ENCODE peak calls at places on chromosomes 5 and 9, in five cellular contexts. One of them, this sample, is unnamed.

GRCh38 chr5:144040615-144041394 is 129.7 kb downstream of the YIPF5 start:
- DNase-seq in PC-9: no peak
- DNase-seq in fibroblast of lung: no peak
- DNase-seq in astrocyte: no peak
- DNase-seq in hepatocyte: no peak
- DNase-seq in this sample: no peak

GRCh38 chr5:149277821-149278220 is 6.2 kb downstream of the AFAP1L1 start:
- DNase-seq in PC-9: no peak
- DNase-seq in fibroblast of lung: peak
- DNase-seq in astrocyte: no peak
- DNase-seq in hepatocyte: no peak
- DNase-seq in this sample: no peak

GRCh38 chr5:151459680-151460079 is 12.3 kb downstream of the SLC36A1 start:
- DNase-seq in PC-9: no peak
- DNase-seq in fibroblast of lung: no peak
- DNase-seq in astrocyte: no peak
- DNase-seq in hepatocyte: peak
- DNase-seq in this sample: no peak

GRCh38 chr5:125595095-125595494 is 828.1 kb upstream of the GRAMD2B start:
- DNase-seq in PC-9: no peak
- DNase-seq in fibroblast of lung: peak
- DNase-seq in astrocyte: peak
- DNase-seq in hepatocyte: no peak
- DNase-seq in this sample: no peak

GRCh38 chr5:166338801-166339200 is 1952.6 kb upstream of the WWC1 start:
- DNase-seq in PC-9: no peak
- DNase-seq in fibroblast of lung: no peak
- DNase-seq in astrocyte: peak
- DNase-seq in hepatocyte: no peak
- DNase-seq in this sample: peak

GRCh38 chr5:44875661-44876250 is 67.0 kb downstream of the MRPS30 start:
- DNase-seq in PC-9: peak
- DNase-seq in fibroblast of lung: peak
- DNase-seq in astrocyte: peak
- DNase-seq in hepatocyte: peak
- DNase-seq in this sample: peak

GRCh38 chr5:148586796-148587195 is 67.5 kb downstream of the HTR4 start:
- DNase-seq in PC-9: no peak
- DNase-seq in fibroblast of lung: no peak
- DNase-seq in astrocyte: no peak
- DNase-seq in hepatocyte: no peak
- DNase-seq in this sample: no peak

GRCh38 chr9:127520941-127521918 is 69.9 kb downstream of the LRSAM1 start:
- DNase-seq in PC-9: no peak
- DNase-seq in fibroblast of lung: peak
- DNase-seq in astrocyte: peak
- DNase-seq in hepatocyte: peak
- DNase-seq in this sample: no peak

GRCh38 chr9:117887383-117887782 is 183.2 kb downstream of the TLR4 start:
- DNase-seq in PC-9: no peak
- DNase-seq in fibroblast of lung: no peak
- DNase-seq in astrocyte: no peak
- DNase-seq in hepatocyte: no peak
- DNase-seq in this sample: no peak

GRCh38 chr9:76215066-76215465 is 179.2 kb downstream of the RFK start:
- DNase-seq in PC-9: peak
- DNase-seq in fibroblast of lung: peak
- DNase-seq in astrocyte: peak
- DNase-seq in hepatocyte: peak
- DNase-seq in this sample: peak

GRCh38 chr5:59829389-59829788 is 64.1 kb downstream of the PDE4D start:
- DNase-seq in PC-9: no peak
- DNase-seq in fibroblast of lung: peak
- DNase-seq in astrocyte: peak
- DNase-seq in hepatocyte: no peak
- DNase-seq in this sample: no peak

GRCh38 chr9:18708429-18708828 is 234.5 kb downstream of the ADAMTSL1 start:
- DNase-seq in PC-9: no peak
- DNase-seq in fibroblast of lung: no peak
- DNase-seq in astrocyte: no peak
- DNase-seq in hepatocyte: no peak
- DNase-seq in this sample: no peak

GRCh38 chr9:77421506-77422265 is 226.4 kb downstream of the GNA14 start:
- DNase-seq in PC-9: no peak
- DNase-seq in fibroblast of lung: no peak
- DNase-seq in astrocyte: peak
- DNase-seq in hepatocyte: no peak
- DNase-seq in this sample: no peak

GRCh38 chr5:157108961-157109360 is at the start of gene HAVCR2:
- DNase-seq in PC-9: no peak
- DNase-seq in fibroblast of lung: no peak
- DNase-seq in astrocyte: no peak
- DNase-seq in hepatocyte: no peak
- DNase-seq in this sample: no peak

GRCh38 chr5:44641820-44642219 is 166.9 kb upstream of the MRPS30 start:
- DNase-seq in PC-9: no peak
- DNase-seq in fibroblast of lung: no peak
- DNase-seq in astrocyte: no peak
- DNase-seq in hepatocyte: no peak
- DNase-seq in this sample: no peak

GRCh38 chr5:175868348-175868723 is 3.0 kb upstream of the CPLX2 start:
- DNase-seq in PC-9: peak
- DNase-seq in fibroblast of lung: no peak
- DNase-seq in astrocyte: no peak
- DNase-seq in hepatocyte: no peak
- DNase-seq in this sample: no peak

GRCh38 chr9:127801955-127802575 is 617 bp upstream of the FPGS start:
- DNase-seq in PC-9: no peak
- DNase-seq in fibroblast of lung: peak
- DNase-seq in astrocyte: no peak
- DNase-seq in hepatocyte: no peak
- DNase-seq in this sample: no peak

GRCh38 chr9:77569335-77569734 is 78.8 kb downstream of the GNA14 start:
- DNase-seq in PC-9: no peak
- DNase-seq in fibroblast of lung: no peak
- DNase-seq in astrocyte: no peak
- DNase-seq in hepatocyte: no peak
- DNase-seq in this sample: no peak

GRCh38 chr5:176810084-176810597 is at the start of gene UNC5A:
- DNase-seq in PC-9: no peak
- DNase-seq in fibroblast of lung: peak
- DNase-seq in astrocyte: peak
- DNase-seq in hepatocyte: peak
- DNase-seq in this sample: no peak

GRCh38 chr9:75499812-75500211 is 390.7 kb upstream of the PCSK5 start:
- DNase-seq in PC-9: no peak
- DNase-seq in fibroblast of lung: no peak
- DNase-seq in astrocyte: no peak
- DNase-seq in hepatocyte: no peak
- DNase-seq in this sample: no peak

GRCh38 chr9:89026878-89027277 is 35.6 kb downstream of the S1PR3 start:
- DNase-seq in PC-9: no peak
- DNase-seq in fibroblast of lung: no peak
- DNase-seq in astrocyte: no peak
- DNase-seq in hepatocyte: no peak
- DNase-seq in this sample: no peak

GRCh38 chr5:72281764-72282499 is 38.1 kb downstream of the MRPS27 start:
- DNase-seq in PC-9: no peak
- DNase-seq in fibroblast of lung: peak
- DNase-seq in astrocyte: peak
- DNase-seq in hepatocyte: peak
- DNase-seq in this sample: peak

GRCh38 chr5:74412064-74412463 is 228.5 kb downstream of the ENC1 start:
- DNase-seq in PC-9: no peak
- DNase-seq in fibroblast of lung: no peak
- DNase-seq in astrocyte: no peak
- DNase-seq in hepatocyte: no peak
- DNase-seq in this sample: no peak

GRCh38 chr9:136048560-136049411 is 46.3 kb downstream of the NACC2 start:
- DNase-seq in PC-9: no peak
- DNase-seq in fibroblast of lung: no peak
- DNase-seq in astrocyte: no peak
- DNase-seq in hepatocyte: no peak
- DNase-seq in this sample: no peak
- TF ChIP-seq CTCF in PC-9: no peak
- TF ChIP-seq CTCF in fibroblast of lung: no peak
- TF ChIP-seq CTCF in astrocyte: no peak
- TF ChIP-seq CTCF in hepatocyte: no peak
- TF ChIP-seq CTCF in this sample: no peak

GRCh38 chr9:91972076-91972626 is 22.1 kb upstream of the ROR2 start:
- DNase-seq in PC-9: no peak
- DNase-seq in fibroblast of lung: no peak
- DNase-seq in astrocyte: no peak
- DNase-seq in hepatocyte: no peak
- DNase-seq in this sample: no peak

GRCh38 chr9:91967259-91967658 is 17.2 kb upstream of the ROR2 start:
- DNase-seq in PC-9: no peak
- DNase-seq in fibroblast of lung: no peak
- DNase-seq in astrocyte: no peak
- DNase-seq in hepatocyte: no peak
- DNase-seq in this sample: no peak

DNA sequence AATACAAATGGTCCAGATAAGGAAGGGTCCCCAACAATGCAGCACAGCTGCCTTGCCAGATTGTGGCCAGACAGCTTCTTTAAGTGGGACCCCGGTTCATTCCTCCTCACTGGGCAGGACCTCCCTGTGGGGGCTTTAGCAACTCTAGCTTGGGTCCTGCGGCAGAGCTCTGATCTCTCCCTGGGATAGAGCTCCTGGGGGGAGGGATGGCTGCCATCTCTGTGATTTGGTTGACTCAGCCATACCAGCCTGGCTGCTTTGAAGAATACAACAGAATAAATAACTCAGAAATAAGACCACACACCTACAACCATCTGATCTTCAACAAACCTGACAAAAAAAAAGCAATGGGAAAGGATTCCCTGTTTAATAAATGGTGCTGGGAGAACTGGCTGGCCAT is 22.7 kb upstream of the ROR2 start:
- DNase-seq in PC-9: no peak
- DNase-seq in fibroblast of lung: no peak
- DNase-seq in astrocyte: no peak
- DNase-seq in hepatocyte: no peak
- DNase-seq in this sample: no peak
- H3K27ac ChIP-seq in PC-9: no peak
- H3K27ac ChIP-seq in fibroblast of lung: no peak
- H3K27ac ChIP-seq in astrocyte: no peak
- H3K27ac ChIP-seq in hepatocyte: no peak
- H3K27ac ChIP-seq in this sample: no peak

GRCh38 chr5:107104774-107105050 is 566.0 kb downstream of the EFNA5 start:
- DNase-seq in PC-9: no peak
- DNase-seq in fibroblast of lung: no peak
- DNase-seq in astrocyte: no peak
- DNase-seq in hepatocyte: peak
- DNase-seq in this sample: peak
- TF ChIP-seq CTCF in PC-9: peak
- TF ChIP-seq CTCF in fibroblast of lung: no peak
- TF ChIP-seq CTCF in astrocyte: no peak
- TF ChIP-seq CTCF in hepatocyte: peak
- TF ChIP-seq CTCF in this sample: peak

GRCh38 chr5:132259061-132259851 is 1.8 kb downstream of the PDLIM4 start:
- DNase-seq in PC-9: no peak
- DNase-seq in fibroblast of lung: peak
- DNase-seq in astrocyte: peak
- DNase-seq in hepatocyte: peak
- DNase-seq in this sample: peak

GRCh38 chr5:132260714-132261615 is 3.5 kb downstream of the PDLIM4 start:
- DNase-seq in PC-9: peak
- DNase-seq in fibroblast of lung: peak
- DNase-seq in astrocyte: peak
- DNase-seq in hepatocyte: peak
- DNase-seq in this sample: peak

GRCh38 chr5:132261881-132262845 is 4.7 kb downstream of the PDLIM4 start:
- DNase-seq in PC-9: no peak
- DNase-seq in fibroblast of lung: no peak
- DNase-seq in astrocyte: no peak
- DNase-seq in hepatocyte: no peak
- DNase-seq in this sample: no peak

GRCh38 chr5:132258102-132259060 is 885 bp downstream of the PDLIM4 start:
- DNase-seq in PC-9: no peak
- DNase-seq in fibroblast of lung: peak
- DNase-seq in astrocyte: peak
- DNase-seq in hepatocyte: peak
- DNase-seq in this sample: peak

DNA sequence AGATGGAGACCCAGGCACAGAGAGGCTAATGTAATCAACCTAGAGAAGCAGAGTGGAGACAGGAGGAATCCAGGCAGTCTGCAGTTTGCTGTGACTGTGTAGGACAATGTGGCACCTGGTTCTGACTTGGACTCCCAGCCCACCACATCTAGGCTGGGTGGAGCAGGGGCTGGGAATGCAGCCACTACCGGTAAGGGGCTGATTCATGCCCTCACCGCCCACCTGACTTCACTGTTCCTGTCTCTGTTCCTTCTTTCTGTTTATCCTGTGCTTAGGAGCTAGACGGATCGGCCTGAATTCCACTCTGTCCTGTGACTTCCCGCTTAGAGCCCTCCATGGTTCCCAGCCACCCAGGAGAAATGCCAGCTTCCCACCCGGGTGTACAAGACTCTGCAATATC is 2.6 kb downstream of the PDLIM4 start:
- DNase-seq in PC-9: no peak
- DNase-seq in fibroblast of lung: peak
- DNase-seq in astrocyte: peak
- DNase-seq in hepatocyte: no peak
- DNase-seq in this sample: peak
- H3K27ac ChIP-seq in PC-9: no peak
- H3K27ac ChIP-seq in fibroblast of lung: peak
- H3K27ac ChIP-seq in astrocyte: peak
- H3K27ac ChIP-seq in hepatocyte: peak
- H3K27ac ChIP-seq in this sample: peak

DNA sequence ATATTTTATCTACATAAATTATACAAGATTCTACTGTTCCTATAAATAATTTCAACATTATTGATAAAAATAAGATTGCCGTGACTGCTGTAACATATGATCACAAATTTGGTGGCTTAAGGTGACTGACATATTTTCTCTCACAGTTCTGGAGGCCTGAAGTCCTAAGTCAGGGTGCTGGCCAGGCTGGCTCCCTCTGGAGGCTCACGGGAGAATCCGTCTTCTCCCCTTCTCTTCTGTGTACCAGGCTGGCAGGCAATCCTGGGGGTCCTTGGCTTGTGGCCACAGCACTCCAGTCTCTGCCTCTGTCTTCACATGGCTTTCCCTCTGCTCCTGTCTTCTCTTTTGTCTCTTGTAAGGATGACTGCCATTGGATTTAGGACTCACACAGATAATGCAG is 31.7 kb upstream of the IRX2 start:
- DNase-seq in PC-9: no peak
- DNase-seq in fibroblast of lung: no peak
- DNase-seq in astrocyte: no peak
- DNase-seq in hepatocyte: no peak
- DNase-seq in this sample: no peak
- TF ChIP-seq CTCF in PC-9: peak
- TF ChIP-seq CTCF in fibroblast of lung: peak
- TF ChIP-seq CTCF in astrocyte: no peak
- TF ChIP-seq CTCF in hepatocyte: no peak
- TF ChIP-seq CTCF in this sample: peak